ENCODE peak calls at places on chromosomes 16 and 17, in five cellular contexts. One of them, this sample, is unnamed.

GRCh38 chr16:56787185-56787584 is 57.3 kb downstream of the NUP93 start:
- DNase-seq in WTC11: no peak
- DNase-seq in endothelial cell: no peak
- DNase-seq in thoracic aorta: no peak
- DNase-seq in AG04449: no peak
- DNase-seq in this sample: no peak

GRCh38 chr16:12421688-12422087 is 382.0 kb downstream of the CPPED1 start:
- DNase-seq in endothelial cell: no peak
- DNase-seq in AG04449: no peak
- DNase-seq in WTC11: no peak
- DNase-seq in thoracic aorta: no peak
- DNase-seq in this sample: no peak

GRCh38 chr17:57092171-57092570 is 7.1 kb downstream of the AKAP1 start:
- DNase-seq in WTC11: no peak
- DNase-seq in thoracic aorta: peak
- DNase-seq in AG04449: no peak
- DNase-seq in endothelial cell: no peak
- DNase-seq in this sample: no peak

GRCh38 chr16:20901441-20902112 is 1.0 kb downstream of the LYRM1 start:
- DNase-seq in WTC11: peak
- DNase-seq in endothelial cell: peak
- DNase-seq in AG04449: no peak
- DNase-seq in thoracic aorta: no peak
- DNase-seq in this sample: peak

GRCh38 chr16:11824362-11824761 is 27.0 kb downstream of the RSL1D1 start:
- DNase-seq in WTC11: no peak
- DNase-seq in thoracic aorta: no peak
- DNase-seq in endothelial cell: no peak
- DNase-seq in AG04449: no peak
- DNase-seq in this sample: no peak

GRCh38 chr16:54287758-54288591 is 1.4 kb upstream of the IRX3 start:
- DNase-seq in WTC11: no peak
- DNase-seq in thoracic aorta: no peak
- DNase-seq in endothelial cell: peak
- DNase-seq in AG04449: no peak
- DNase-seq in this sample: no peak

GRCh38 chr17:57747221-57748017 is 2.3 kb upstream of the CCDC182 start:
- DNase-seq in thoracic aorta: no peak
- DNase-seq in AG04449: peak
- DNase-seq in endothelial cell: peak
- DNase-seq in WTC11: no peak
- DNase-seq in this sample: peak

GRCh38 chr17:61470530-61471136 is 18.4 kb downstream of the TBX4 start:
- DNase-seq in WTC11: no peak
- DNase-seq in AG04449: no peak
- DNase-seq in thoracic aorta: no peak
- DNase-seq in endothelial cell: peak
- DNase-seq in this sample: no peak

GRCh38 chr17:13416748-13417363 is 184.9 kb downstream of the HS3ST3A1 start:
- DNase-seq in endothelial cell: no peak
- DNase-seq in thoracic aorta: no peak
- DNase-seq in AG04449: no peak
- DNase-seq in WTC11: no peak
- DNase-seq in this sample: no peak

DNA sequence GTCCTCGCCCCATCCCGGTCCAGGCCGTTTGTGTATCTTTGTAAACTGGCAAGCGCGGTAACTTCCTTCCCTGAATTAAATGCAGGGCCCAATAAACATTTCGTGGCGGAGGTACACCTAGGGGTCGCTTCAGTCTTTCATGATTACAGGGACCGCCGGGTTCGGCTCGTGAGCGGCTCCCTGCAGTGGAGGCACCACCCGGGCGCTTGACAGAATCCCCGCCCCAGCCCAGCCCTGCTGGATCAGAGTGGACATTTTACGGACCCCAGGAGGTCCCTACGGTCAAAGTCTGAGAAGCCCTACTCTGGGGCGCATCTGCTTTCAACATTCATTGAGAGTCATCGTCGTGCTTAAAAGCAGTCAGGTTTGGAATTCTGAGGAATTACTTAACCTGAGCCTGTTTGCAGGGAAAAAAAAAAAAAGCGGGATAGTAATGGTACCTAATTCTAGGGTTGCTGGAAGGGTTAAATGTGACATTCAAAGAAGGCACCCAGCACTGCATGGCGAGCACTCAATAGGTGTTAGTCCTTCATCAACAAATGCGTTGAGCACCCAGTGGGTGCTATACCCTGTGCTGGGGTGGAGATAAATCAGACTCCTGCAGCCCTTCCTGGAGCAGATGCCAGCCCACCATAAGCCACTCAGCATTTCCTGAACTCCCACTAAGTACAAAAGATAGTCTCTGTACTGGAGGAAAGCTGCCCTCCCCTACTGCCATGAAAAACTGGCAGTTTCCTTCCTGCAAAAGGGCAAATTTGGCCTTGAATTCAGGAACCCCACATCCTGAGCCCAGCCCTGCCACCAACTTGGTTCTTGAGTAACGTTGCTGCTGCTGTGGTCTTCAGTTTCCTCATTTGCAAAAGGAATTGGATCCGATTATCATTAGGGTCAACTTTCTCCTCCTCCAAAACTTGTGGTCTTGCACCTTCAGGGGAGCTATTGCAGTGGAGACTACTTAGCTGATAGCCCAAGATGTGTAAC is 658 bp upstream of the DUSP3 start:
- DNase-seq in endothelial cell: peak
- DNase-seq in AG04449: no peak
- DNase-seq in thoracic aorta: no peak
- DNase-seq in WTC11: peak
- DNase-seq in this sample: no peak
- TF ChIP-seq CTCF in endothelial cell: no peak
- TF ChIP-seq CTCF in AG04449: no peak
- TF ChIP-seq CTCF in thoracic aorta: no peak
- TF ChIP-seq CTCF in WTC11: no peak
- TF ChIP-seq CTCF in this sample: no peak

DNA sequence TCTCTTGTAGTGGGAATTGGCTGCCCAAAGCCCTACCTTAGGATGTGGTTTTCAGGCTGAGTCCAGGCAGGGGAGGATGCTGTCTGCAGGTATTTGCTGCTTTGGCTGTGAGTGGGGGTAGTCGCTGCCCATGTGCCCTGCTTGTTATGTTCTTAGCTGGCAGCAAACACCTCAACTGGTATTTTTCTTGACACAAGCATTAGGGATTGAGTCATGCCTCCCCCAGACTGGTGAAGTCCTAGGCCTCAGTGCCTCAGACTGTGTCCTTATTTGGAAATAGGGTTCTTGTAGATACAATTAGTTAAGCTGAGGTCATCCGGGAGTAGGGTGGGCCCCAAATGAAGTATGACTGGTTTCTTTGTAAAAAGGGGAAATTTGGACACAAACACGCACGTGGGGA is 808.3 kb upstream of the EEF2KMT start:
- DNase-seq in thoracic aorta: no peak
- DNase-seq in AG04449: no peak
- DNase-seq in endothelial cell: no peak
- DNase-seq in WTC11: no peak
- DNase-seq in this sample: no peak
- TF ChIP-seq CTCF in thoracic aorta: no peak
- TF ChIP-seq CTCF in AG04449: no peak
- TF ChIP-seq CTCF in endothelial cell: no peak
- TF ChIP-seq CTCF in WTC11: no peak
- TF ChIP-seq CTCF in this sample: no peak

GRCh38 chr17:69417545-69418483 is 3.3 kb downstream of the MAP2K6 start:
- DNase-seq in AG04449: no peak
- DNase-seq in WTC11: no peak
- DNase-seq in endothelial cell: no peak
- DNase-seq in thoracic aorta: no peak
- DNase-seq in this sample: no peak
- TF ChIP-seq CTCF in AG04449: no peak
- TF ChIP-seq CTCF in WTC11: no peak
- TF ChIP-seq CTCF in endothelial cell: no peak
- TF ChIP-seq CTCF in thoracic aorta: no peak
- TF ChIP-seq CTCF in this sample: no peak

GRCh38 chr17:75617218-75617617 is 16.0 kb upstream of the SMIM5 start:
- DNase-seq in thoracic aorta: no peak
- DNase-seq in endothelial cell: no peak
- DNase-seq in WTC11: no peak
- DNase-seq in AG04449: no peak
- DNase-seq in this sample: no peak
- TF ChIP-seq CTCF in thoracic aorta: no peak
- TF ChIP-seq CTCF in endothelial cell: no peak
- TF ChIP-seq CTCF in WTC11: no peak
- TF ChIP-seq CTCF in AG04449: no peak
- TF ChIP-seq CTCF in this sample: no peak